ENCODE peak calls at places on chromosomes 1 and 21, in ten cellular contexts. One of them, this sample, is unnamed.

GRCh38 chr1:107442545-107442944 is 301.7 kb downstream of the NTNG1 start:
- DNase-seq in lower lobe of right lung: no peak
- DNase-seq in BJ: no peak
- DNase-seq in choroid plexus epithelial cell: no peak
- DNase-seq in thoracic aorta: no peak
- DNase-seq in B cell: no peak
- DNase-seq in cardiac muscle cell: no peak
- DNase-seq in PC-9: no peak
- DNase-seq in HCT116: no peak
- DNase-seq in tibial artery: no peak
- DNase-seq in this sample: no peak

GRCh38 chr1:2180297-2181245 is 14.0 kb downstream of the FAAP20 start:
- DNase-seq in PC-9: no peak
- DNase-seq in tibial artery: no peak
- DNase-seq in B cell: no peak
- DNase-seq in choroid plexus epithelial cell: no peak
- DNase-seq in BJ: no peak
- DNase-seq in cardiac muscle cell: no peak
- DNase-seq in thoracic aorta: no peak
- DNase-seq in HCT116: no peak
- DNase-seq in lower lobe of right lung: no peak
- DNase-seq in this sample: no peak

GRCh38 chr1:186076006-186076405 is 299.0 kb downstream of the TPR start:
- DNase-seq in BJ: no peak
- DNase-seq in HCT116: no peak
- DNase-seq in thoracic aorta: no peak
- DNase-seq in B cell: no peak
- DNase-seq in lower lobe of right lung: no peak
- DNase-seq in cardiac muscle cell: no peak
- DNase-seq in tibial artery: no peak
- DNase-seq in PC-9: no peak
- DNase-seq in choroid plexus epithelial cell: no peak
- DNase-seq in this sample: no peak

GRCh38 chr1:186139706-186140105 is 235.3 kb downstream of the TPR start:
- DNase-seq in tibial artery: no peak
- DNase-seq in BJ: peak
- DNase-seq in cardiac muscle cell: no peak
- DNase-seq in B cell: no peak
- DNase-seq in choroid plexus epithelial cell: peak
- DNase-seq in thoracic aorta: no peak
- DNase-seq in PC-9: no peak
- DNase-seq in HCT116: no peak
- DNase-seq in lower lobe of right lung: no peak
- DNase-seq in this sample: no peak

GRCh38 chr1:25695066-25695990 is 78.7 kb downstream of the MAN1C1 start:
- DNase-seq in PC-9: peak
- DNase-seq in tibial artery: peak
- DNase-seq in B cell: no peak
- DNase-seq in cardiac muscle cell: peak
- DNase-seq in choroid plexus epithelial cell: peak
- DNase-seq in thoracic aorta: peak
- DNase-seq in lower lobe of right lung: peak
- DNase-seq in HCT116: no peak
- DNase-seq in BJ: peak
- DNase-seq in this sample: no peak

GRCh38 chr1:159581422-159581821 is 6.2 kb upstream of the APCS start:
- DNase-seq in cardiac muscle cell: no peak
- DNase-seq in choroid plexus epithelial cell: peak
- DNase-seq in B cell: no peak
- DNase-seq in HCT116: no peak
- DNase-seq in tibial artery: no peak
- DNase-seq in thoracic aorta: no peak
- DNase-seq in lower lobe of right lung: no peak
- DNase-seq in BJ: no peak
- DNase-seq in PC-9: no peak
- DNase-seq in this sample: no peak

GRCh38 chr1:114040273-114041043 is 61.2 kb downstream of the OLFML3 start:
- DNase-seq in B cell: no peak
- DNase-seq in tibial artery: no peak
- DNase-seq in BJ: no peak
- DNase-seq in thoracic aorta: no peak
- DNase-seq in PC-9: no peak
- DNase-seq in choroid plexus epithelial cell: peak
- DNase-seq in HCT116: no peak
- DNase-seq in lower lobe of right lung: no peak
- DNase-seq in cardiac muscle cell: no peak
- DNase-seq in this sample: no peak

GRCh38 chr1:244102471-244102870 is 51.4 kb downstream of the ZBTB18 start:
- DNase-seq in PC-9: no peak
- DNase-seq in thoracic aorta: no peak
- DNase-seq in HCT116: no peak
- DNase-seq in lower lobe of right lung: no peak
- DNase-seq in cardiac muscle cell: no peak
- DNase-seq in BJ: no peak
- DNase-seq in B cell: no peak
- DNase-seq in choroid plexus epithelial cell: no peak
- DNase-seq in tibial artery: no peak
- DNase-seq in this sample: no peak

GRCh38 chr1:174726167-174726879 is 273.4 kb upstream of the CACYBP start:
- DNase-seq in BJ: no peak
- DNase-seq in cardiac muscle cell: peak
- DNase-seq in tibial artery: no peak
- DNase-seq in lower lobe of right lung: no peak
- DNase-seq in B cell: no peak
- DNase-seq in thoracic aorta: no peak
- DNase-seq in choroid plexus epithelial cell: peak
- DNase-seq in PC-9: no peak
- DNase-seq in HCT116: peak
- DNase-seq in this sample: no peak

GRCh38 chr21:28473530-28474225 is 519.0 kb downstream of the LTN1 start:
- DNase-seq in lower lobe of right lung: no peak
- DNase-seq in tibial artery: no peak
- DNase-seq in thoracic aorta: no peak
- DNase-seq in PC-9: no peak
- DNase-seq in B cell: no peak
- DNase-seq in cardiac muscle cell: peak
- DNase-seq in HCT116: no peak
- DNase-seq in choroid plexus epithelial cell: peak
- DNase-seq in BJ: peak
- DNase-seq in this sample: no peak

GRCh38 chr1:175481126-175482071 is 262.0 kb downstream of the TNR start:
- DNase-seq in thoracic aorta: no peak
- DNase-seq in HCT116: no peak
- DNase-seq in cardiac muscle cell: peak
- DNase-seq in choroid plexus epithelial cell: peak
- DNase-seq in B cell: no peak
- DNase-seq in BJ: no peak
- DNase-seq in PC-9: no peak
- DNase-seq in lower lobe of right lung: no peak
- DNase-seq in tibial artery: no peak
- DNase-seq in this sample: no peak

GRCh38 chr1:66371233-66372005 is 162.5 kb upstream of the SGIP1 start:
- DNase-seq in HCT116: no peak
- DNase-seq in tibial artery: no peak
- DNase-seq in B cell: peak
- DNase-seq in PC-9: no peak
- DNase-seq in cardiac muscle cell: no peak
- DNase-seq in BJ: peak
- DNase-seq in lower lobe of right lung: no peak
- DNase-seq in thoracic aorta: no peak
- DNase-seq in choroid plexus epithelial cell: peak
- DNase-seq in this sample: no peak

GRCh38 chr1:25799758-25800537 is at the start of gene SELENON:
- DNase-seq in BJ: no peak
- DNase-seq in tibial artery: peak
- DNase-seq in B cell: no peak
- DNase-seq in PC-9: peak
- DNase-seq in choroid plexus epithelial cell: peak
- DNase-seq in cardiac muscle cell: peak
- DNase-seq in HCT116: no peak
- DNase-seq in thoracic aorta: no peak
- DNase-seq in lower lobe of right lung: peak
- DNase-seq in this sample: peak

GRCh38 chr21:31558839-31559367 is 100.6 kb upstream of the SOD1 start:
- DNase-seq in HCT116: peak
- DNase-seq in thoracic aorta: no peak
- DNase-seq in BJ: peak
- DNase-seq in cardiac muscle cell: peak
- DNase-seq in lower lobe of right lung: peak
- DNase-seq in choroid plexus epithelial cell: peak
- DNase-seq in tibial artery: no peak
- DNase-seq in PC-9: peak
- DNase-seq in B cell: peak
- DNase-seq in this sample: peak
- TF ChIP-seq CTCF in HCT116: peak
- TF ChIP-seq CTCF in thoracic aorta: no peak
- TF ChIP-seq CTCF in BJ: no peak
- TF ChIP-seq CTCF in cardiac muscle cell: peak
- TF ChIP-seq CTCF in lower lobe of right lung: peak
- TF ChIP-seq CTCF in choroid plexus epithelial cell: peak
- TF ChIP-seq CTCF in tibial artery: no peak
- TF ChIP-seq CTCF in PC-9: no peak
- TF ChIP-seq CTCF in B cell: peak
- TF ChIP-seq CTCF in this sample: peak

GRCh38 chr1:119448112-119448511 is 33.2 kb downstream of the HSD3B2 start:
- DNase-seq in choroid plexus epithelial cell: no peak
- DNase-seq in thoracic aorta: no peak
- DNase-seq in lower lobe of right lung: no peak
- DNase-seq in HCT116: no peak
- DNase-seq in tibial artery: no peak
- DNase-seq in cardiac muscle cell: peak
- DNase-seq in BJ: no peak
- DNase-seq in B cell: no peak
- DNase-seq in PC-9: no peak
- DNase-seq in this sample: no peak
- TF ChIP-seq CTCF in choroid plexus epithelial cell: peak
- TF ChIP-seq CTCF in thoracic aorta: no peak
- TF ChIP-seq CTCF in lower lobe of right lung: no peak
- TF ChIP-seq CTCF in HCT116: peak
- TF ChIP-seq CTCF in tibial artery: no peak
- TF ChIP-seq CTCF in cardiac muscle cell: peak
- TF ChIP-seq CTCF in BJ: no peak
- TF ChIP-seq CTCF in B cell: no peak
- TF ChIP-seq CTCF in PC-9: peak
- TF ChIP-seq CTCF in this sample: no peak

GRCh38 chr1:41493117-41493536 is 8.6 kb upstream of the EDN2 start:
- DNase-seq in BJ: no peak
- DNase-seq in thoracic aorta: no peak
- DNase-seq in lower lobe of right lung: no peak
- DNase-seq in B cell: no peak
- DNase-seq in cardiac muscle cell: no peak
- DNase-seq in PC-9: peak
- DNase-seq in tibial artery: no peak
- DNase-seq in HCT116: peak
- DNase-seq in choroid plexus epithelial cell: peak
- DNase-seq in this sample: no peak

GRCh38 chr1:41494351-41495170 is 10.1 kb upstream of the EDN2 start:
- DNase-seq in PC-9: no peak
- DNase-seq in choroid plexus epithelial cell: no peak
- DNase-seq in HCT116: no peak
- DNase-seq in BJ: no peak
- DNase-seq in lower lobe of right lung: no peak
- DNase-seq in B cell: no peak
- DNase-seq in thoracic aorta: no peak
- DNase-seq in tibial artery: no peak
- DNase-seq in cardiac muscle cell: no peak
- DNase-seq in this sample: no peak

GRCh38 chr1:41490911-41491310 is 6.4 kb upstream of the EDN2 start:
- DNase-seq in B cell: no peak
- DNase-seq in tibial artery: no peak
- DNase-seq in choroid plexus epithelial cell: no peak
- DNase-seq in PC-9: no peak
- DNase-seq in HCT116: no peak
- DNase-seq in BJ: no peak
- DNase-seq in thoracic aorta: no peak
- DNase-seq in lower lobe of right lung: no peak
- DNase-seq in cardiac muscle cell: no peak
- DNase-seq in this sample: no peak

GRCh38 chr1:41493626-41494350 is 9.3 kb upstream of the EDN2 start:
- DNase-seq in BJ: no peak
- DNase-seq in B cell: no peak
- DNase-seq in choroid plexus epithelial cell: no peak
- DNase-seq in tibial artery: no peak
- DNase-seq in HCT116: no peak
- DNase-seq in thoracic aorta: no peak
- DNase-seq in PC-9: no peak
- DNase-seq in lower lobe of right lung: no peak
- DNase-seq in cardiac muscle cell: no peak
- DNase-seq in this sample: no peak

DNA sequence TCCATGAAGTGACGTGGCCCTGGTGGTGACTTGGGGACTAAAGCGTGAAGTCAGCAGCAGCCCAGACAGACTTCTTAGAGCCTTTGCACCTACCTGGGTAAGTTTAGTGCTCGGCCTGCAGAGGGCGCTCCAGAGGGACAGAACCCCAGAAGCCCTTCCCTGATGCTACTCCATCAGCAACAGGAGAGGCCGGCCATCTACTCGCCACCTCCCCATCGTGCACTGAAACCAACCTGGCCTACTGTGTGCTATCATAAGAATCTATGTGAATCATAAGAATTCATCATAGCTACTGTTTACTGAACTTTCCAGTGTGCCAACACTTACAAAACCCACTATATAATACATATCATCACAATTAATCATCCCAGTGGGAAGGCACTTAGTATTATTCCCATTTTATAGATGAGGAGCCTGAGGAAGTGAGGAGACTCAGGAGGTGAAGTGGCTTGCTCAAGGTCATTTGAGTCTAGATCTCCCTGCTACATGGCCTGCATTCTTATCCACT is 7.9 kb upstream of the EDN2 start:
- DNase-seq in lower lobe of right lung: no peak
- DNase-seq in PC-9: no peak
- DNase-seq in choroid plexus epithelial cell: no peak
- DNase-seq in HCT116: no peak
- DNase-seq in thoracic aorta: no peak
- DNase-seq in B cell: no peak
- DNase-seq in tibial artery: no peak
- DNase-seq in cardiac muscle cell: peak
- DNase-seq in BJ: no peak
- DNase-seq in this sample: no peak
- TF ChIP-seq CTCF in lower lobe of right lung: peak
- TF ChIP-seq CTCF in PC-9: peak
- TF ChIP-seq CTCF in choroid plexus epithelial cell: peak
- TF ChIP-seq CTCF in HCT116: peak
- TF ChIP-seq CTCF in thoracic aorta: peak
- TF ChIP-seq CTCF in B cell: peak
- TF ChIP-seq CTCF in tibial artery: peak
- TF ChIP-seq CTCF in cardiac muscle cell: peak
- TF ChIP-seq CTCF in BJ: peak
- TF ChIP-seq CTCF in this sample: peak

DNA sequence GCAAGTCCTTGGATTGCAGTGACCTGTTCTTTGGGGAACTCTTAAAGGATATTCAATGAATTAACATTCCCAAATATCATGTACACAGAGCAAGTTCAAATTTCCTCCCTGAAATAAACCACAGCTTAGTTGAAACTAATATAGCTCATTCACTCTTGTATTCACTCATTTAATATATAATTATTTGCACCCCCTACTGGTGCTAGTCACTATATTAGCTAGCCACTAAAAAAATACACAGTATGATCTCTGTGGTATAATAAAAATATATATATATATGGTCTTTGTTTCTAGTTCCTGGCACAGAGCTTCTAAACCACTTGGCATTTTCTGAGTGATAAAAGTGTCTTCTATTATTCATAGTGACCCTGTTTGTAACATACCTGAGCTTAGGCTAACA is 177.3 kb upstream of the LYPLAL1 start:
- DNase-seq in tibial artery: no peak
- DNase-seq in B cell: no peak
- DNase-seq in PC-9: no peak
- DNase-seq in HCT116: no peak
- DNase-seq in choroid plexus epithelial cell: peak
- DNase-seq in lower lobe of right lung: no peak
- DNase-seq in cardiac muscle cell: no peak
- DNase-seq in thoracic aorta: no peak
- DNase-seq in BJ: no peak
- DNase-seq in this sample: no peak
- TF ChIP-seq CTCF in tibial artery: no peak
- TF ChIP-seq CTCF in B cell: no peak
- TF ChIP-seq CTCF in PC-9: peak
- TF ChIP-seq CTCF in HCT116: no peak
- TF ChIP-seq CTCF in choroid plexus epithelial cell: peak
- TF ChIP-seq CTCF in lower lobe of right lung: no peak
- TF ChIP-seq CTCF in cardiac muscle cell: peak
- TF ChIP-seq CTCF in thoracic aorta: no peak
- TF ChIP-seq CTCF in BJ: peak
- TF ChIP-seq CTCF in this sample: peak